ENCODE peak calls at places on chromosomes 7 and 10, in nine cellular contexts. I is lower leg skin, V is endothelial cell of umbilical vein, S is testis, K is A549, W is IMR-90, E is BJ, X is tibial nerve, J is heart right ventricle. G is an unnamed sample.

GRCh38 chr7:55325371-55325792 is 39.8 kb upstream of the LANCL2 start:
- DNase-seq in I (no peak), V (no peak), S (peak), K (no peak), W (peak), E (peak), X (peak), J (peak), G (peak)

GRCh38 chr10:2387261-2387660 is 649.9 kb upstream of the ADARB2 start:
- DNase-seq in I (no peak), V (no peak), S (no peak), K (no peak), W (no peak), E (no peak), X (no peak), J (no peak), G (no peak)

GRCh38 chr7:116895849-116896248 is 33.5 kb downstream of the CAPZA2 start:
- DNase-seq in I (no peak), V (no peak), S (no peak), K (no peak), W (no peak), E (no peak), X (no peak), J (no peak), G (no peak)

GRCh38 chr7:156473476-156474240 is 166.9 kb upstream of the RNF32 start:
- DNase-seq in I (peak), V (peak), S (peak), K (peak), W (peak), E (no peak), X (no peak), J (no peak), G (peak)

GRCh38 chr7:35331730-35332678 is 78.1 kb upstream of the TBX20 start:
- DNase-seq in I (no peak), V (no peak), S (no peak), K (no peak), W (no peak), E (no peak), X (no peak), J (peak), G (no peak)

GRCh38 chr7:135454060-135454459 is 55.8 kb downstream of the CNOT4 start:
- DNase-seq in I (no peak), V (no peak), S (no peak), K (no peak), W (no peak), E (no peak), X (no peak), J (no peak), G (no peak)

GRCh38 chr7:710161-710560 is 16.3 kb upstream of the DNAAF5 start:
- DNase-seq in I (peak), V (no peak), S (no peak), K (no peak), W (no peak), E (no peak), X (no peak), J (no peak), G (no peak)

GRCh38 chr10:67612577-67613537 is 83.1 kb downstream of the CTNNA3 start:
- DNase-seq in I (no peak), V (no peak), S (no peak), K (no peak), W (peak), E (peak), X (no peak), J (no peak), G (peak)

GRCh38 chr10:102819054-102819453 is 18.2 kb downstream of the CYP17A1 start:
- DNase-seq in I (no peak), V (no peak), S (peak), K (no peak), W (no peak), E (no peak), X (peak), J (no peak), G (no peak)

GRCh38 chr10:89553064-89553734 is 17.8 kb upstream of the SLC16A12 start:
- DNase-seq in I (no peak), V (peak), S (no peak), K (peak), W (peak), E (peak), X (no peak), J (no peak), G (peak)

GRCh38 chr7:155764432-155764798 is 47.8 kb downstream of the SHH start:
- DNase-seq in I (no peak), V (no peak), S (no peak), K (no peak), W (no peak), E (no peak), X (no peak), J (no peak), G (no peak)

GRCh38 chr7:24854866-24855265 is 97.6 kb upstream of the GSDME start:
- DNase-seq in I (no peak), V (no peak), S (no peak), K (no peak), W (peak), E (peak), X (no peak), J (no peak), G (peak)

GRCh38 chr10:83959330-83959729 is 180.0 kb upstream of the GHITM start:
- DNase-seq in I (no peak), V (no peak), S (no peak), K (no peak), W (no peak), E (no peak), X (no peak), J (no peak), G (no peak)

GRCh38 chr10:83961620-83962019 is 177.7 kb upstream of the GHITM start:
- DNase-seq in I (no peak), V (no peak), S (no peak), K (no peak), W (no peak), E (no peak), X (no peak), J (no peak), G (no peak)

GRCh38 chr10:83960125-83960524 is 179.2 kb upstream of the GHITM start:
- DNase-seq in I (no peak), V (no peak), S (no peak), K (no peak), W (no peak), E (no peak), X (no peak), J (no peak), G (no peak)

GRCh38 chr10:83954193-83954794 is 185.0 kb upstream of the GHITM start:
- DNase-seq in I (no peak), V (no peak), S (no peak), K (no peak), W (no peak), E (no peak), X (no peak), J (no peak), G (no peak)

GRCh38 chr10:83957168-83957750 is 182.1 kb upstream of the GHITM start:
- DNase-seq in I (no peak), V (no peak), S (no peak), K (no peak), W (no peak), E (no peak), X (no peak), J (no peak), G (no peak)
- TF ChIP-seq CTCF in I (no peak), V (no peak), S (no peak), K (no peak), W (no peak), E (no peak), X (no peak), J (no peak), G (no peak)

DNA sequence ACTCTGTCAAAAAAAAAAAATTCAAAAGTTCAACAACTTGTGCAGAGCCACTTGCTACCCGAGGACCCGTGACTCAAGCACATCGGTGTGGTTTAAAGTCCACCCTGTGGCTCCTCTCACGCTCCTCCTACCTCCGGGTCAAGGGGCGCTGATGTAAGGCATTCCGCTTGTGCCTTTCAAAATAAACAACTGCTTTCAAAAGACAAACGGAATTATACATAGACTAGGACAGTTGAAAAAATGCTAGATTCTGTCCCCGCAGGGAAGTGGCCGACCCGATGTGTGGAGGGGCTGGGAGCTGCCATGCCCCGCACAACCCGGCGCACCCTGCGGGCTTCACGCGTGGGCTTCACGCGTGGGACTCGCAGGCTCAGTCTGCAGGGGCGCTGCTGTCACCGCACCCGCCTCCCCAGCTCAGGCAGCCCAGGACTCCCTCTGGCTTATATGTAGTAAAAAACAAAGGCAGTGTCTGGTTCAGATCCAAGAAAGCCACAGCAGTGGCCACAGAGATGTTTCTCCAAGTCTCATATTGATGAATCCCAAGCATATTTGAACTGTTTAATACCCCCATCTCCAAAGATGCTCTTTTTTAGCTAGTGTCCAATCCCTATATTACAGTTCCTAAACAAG is 239.7 kb upstream of the INHBA start:
- DNase-seq in I (no peak), V (no peak), S (no peak), K (no peak), W (peak), E (no peak), X (no peak), J (no peak), G (peak)
- H3K4me3 ChIP-seq in I (no peak), V (no peak), S (peak), K (peak), W (peak), E (no peak), X (peak), J (peak), G (peak)

DNA sequence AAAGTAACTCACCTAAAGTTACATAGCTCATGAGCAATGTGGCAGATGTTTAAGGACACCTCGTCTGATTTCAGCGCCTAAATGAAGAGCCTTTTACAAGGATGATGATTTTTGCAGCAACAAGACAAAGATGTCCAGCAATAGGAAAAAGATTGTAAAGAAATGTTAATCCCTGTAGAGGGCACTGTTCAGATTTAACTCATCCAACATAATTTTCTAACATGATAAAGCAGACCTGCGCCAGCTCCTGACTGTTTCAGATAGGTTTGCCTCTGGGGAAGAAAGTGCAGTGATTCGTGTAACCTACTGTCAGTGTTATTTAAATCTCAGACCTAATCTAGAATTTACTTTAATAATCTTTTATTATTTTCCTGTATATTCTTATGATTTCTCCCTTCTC is 595.2 kb downstream of the AUTS2 start:
- DNase-seq in I (no peak), V (no peak), S (peak), K (no peak), W (peak), E (no peak), X (no peak), J (no peak), G (peak)
- TF ChIP-seq CTCF in I (no peak), V (no peak), S (no peak), K (peak), W (peak), E (no peak), X (peak), J (peak), G (peak)

DNA sequence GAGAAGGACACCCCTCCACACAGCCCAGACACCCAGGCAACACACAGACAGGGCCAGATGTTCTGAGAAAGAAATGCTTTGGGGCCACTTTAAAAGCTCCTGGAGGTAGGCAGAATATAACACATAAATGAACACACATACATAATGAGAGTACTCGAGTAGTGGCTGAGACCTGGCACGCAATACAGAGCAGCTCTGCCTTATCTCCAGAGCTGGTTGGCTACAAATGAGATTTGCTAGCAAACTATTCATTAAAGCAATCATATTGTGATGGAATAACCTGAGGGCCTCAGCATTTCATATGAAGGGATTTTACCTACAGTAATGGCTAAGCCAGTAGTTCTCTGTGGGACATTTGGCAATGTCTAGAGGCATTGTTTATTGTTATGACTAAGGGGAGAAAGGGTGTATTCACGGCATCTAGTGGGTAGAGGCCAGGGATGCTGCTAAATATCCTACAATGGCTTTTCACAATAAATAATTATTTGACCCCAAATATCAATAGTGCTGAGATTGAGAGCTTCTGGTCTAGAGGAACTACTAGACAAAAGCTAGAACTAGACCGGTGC is 5.5 kb upstream of the IMPDH1 start:
- DNase-seq in I (no peak), V (no peak), S (no peak), K (no peak), W (no peak), E (no peak), X (no peak), J (no peak), G (no peak)
- H3K4me3 ChIP-seq in I (no peak), V (no peak), S (no peak), K (no peak), W (no peak), E (no peak), X (no peak), J (no peak), G (no peak)

GRCh38 chr7:108569381-108570145 is at the start of the genes DNAJB9 and THAP5:
- DNase-seq in I (peak), V (peak), S (peak), K (peak), W (peak), E (peak), X (peak), J (peak), G (peak)
- TF ChIP-seq CTCF in I (no peak), V (no peak), S (peak), K (no peak), W (no peak), E (no peak), X (no peak), J (no peak), G (no peak)

GRCh38 chr7:130734525-130735272 is 692 bp upstream of the KLF14 start:
- DNase-seq in I (no peak), V (peak), S (peak), K (no peak), W (peak), E (no peak), X (peak), J (no peak), G (peak)

GRCh38 chr7:130736298-130736900 is 2.4 kb upstream of the KLF14 start:
- DNase-seq in I (no peak), V (no peak), S (no peak), K (no peak), W (no peak), E (no peak), X (no peak), J (no peak), G (no peak)

GRCh38 chr7:130732980-130733865 is 784 bp downstream of the KLF14 start:
- DNase-seq in I (peak), V (no peak), S (peak), K (peak), W (peak), E (no peak), X (no peak), J (peak), G (peak)

GRCh38 chr7:130735273-130735716 is 1.3 kb upstream of the KLF14 start:
- DNase-seq in I (no peak), V (peak), S (no peak), K (no peak), W (no peak), E (no peak), X (no peak), J (no peak), G (no peak)

DNA sequence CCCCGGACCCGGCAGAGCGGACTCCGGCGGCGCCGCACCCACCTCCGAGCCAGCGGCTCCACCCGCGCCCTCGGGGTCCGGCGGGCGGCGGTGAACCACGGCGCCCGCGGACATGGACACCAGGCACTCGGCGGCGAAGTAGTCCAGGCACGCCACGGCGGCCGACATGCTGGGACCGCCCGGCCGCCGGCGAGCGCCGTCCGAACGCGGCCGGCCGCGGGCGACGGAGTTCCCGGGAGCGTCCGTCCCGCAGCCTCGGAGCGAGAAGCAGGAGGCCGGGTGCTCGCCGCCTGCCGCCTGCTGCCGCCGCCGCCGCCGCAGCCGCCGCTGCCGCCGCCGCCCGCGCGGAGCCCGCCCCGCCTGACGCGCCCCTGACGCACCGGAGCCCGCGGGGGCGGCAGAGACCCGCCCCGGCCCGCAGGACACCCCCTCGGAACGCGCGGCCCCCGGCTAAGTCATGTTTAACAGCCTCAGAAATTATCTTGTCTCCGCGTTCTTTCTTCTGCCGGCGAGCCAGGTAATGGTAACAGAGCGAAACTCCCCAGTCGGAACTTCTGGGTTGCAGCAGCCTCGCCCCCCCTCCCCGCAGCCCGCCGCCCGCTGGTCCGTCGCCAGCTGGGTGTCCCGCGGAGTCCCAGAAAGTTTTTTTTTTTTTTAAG is at the start of gene KLF14:
- DNase-seq in I (no peak), V (no peak), S (peak), K (no peak), W (no peak), E (no peak), X (no peak), J (peak), G (peak)
- H3K4me3 ChIP-seq in I (peak), V (peak), S (peak), K (peak), W (peak), E (peak), X (peak), J (peak), G (peak)